ENCODE peak calls at places on chromosomes 13 and 19, in four cellular contexts. One of them, this sample, is unnamed.

GRCh38 chr13:39512687-39513086 is 90.3 kb downstream of the LHFPL6 start:
- DNase-seq in astrocyte of the cerebellum: no peak
- DNase-seq in H1: no peak
- DNase-seq in OCI-LY7: no peak
- DNase-seq in this sample: no peak

GRCh38 chr19:11123076-11123567 is 32.5 kb downstream of the SPC24 start:
- DNase-seq in H1: no peak
- DNase-seq in OCI-LY7: no peak
- DNase-seq in astrocyte of the cerebellum: no peak
- DNase-seq in this sample: no peak

GRCh38 chr13:38577048-38577447 is 109.8 kb upstream of the FREM2 start:
- DNase-seq in H1: no peak
- DNase-seq in astrocyte of the cerebellum: no peak
- DNase-seq in OCI-LY7: no peak
- DNase-seq in this sample: no peak

GRCh38 chr19:3287814-3288213 is 63.4 kb downstream of the CELF5 start:
- DNase-seq in OCI-LY7: no peak
- DNase-seq in H1: no peak
- DNase-seq in astrocyte of the cerebellum: no peak
- DNase-seq in this sample: no peak

GRCh38 chr19:51158474-51159129 is 16.5 kb downstream of the SIGLEC7 start:
- DNase-seq in astrocyte of the cerebellum: no peak
- DNase-seq in H1: peak
- DNase-seq in OCI-LY7: peak
- DNase-seq in this sample: peak

GRCh38 chr19:32373614-32374295 is 28.3 kb downstream of the ZNF507 start:
- DNase-seq in OCI-LY7: no peak
- DNase-seq in astrocyte of the cerebellum: peak
- DNase-seq in H1: no peak
- DNase-seq in this sample: no peak

GRCh38 chr19:42116308-42117075 is 15.8 kb downstream of the POU2F2 start:
- DNase-seq in H1: no peak
- DNase-seq in OCI-LY7: no peak
- DNase-seq in astrocyte of the cerebellum: no peak
- DNase-seq in this sample: no peak

GRCh38 chr13:110338441-110339101 is 31.5 kb downstream of the COL4A2 start:
- DNase-seq in astrocyte of the cerebellum: peak
- DNase-seq in OCI-LY7: no peak
- DNase-seq in H1: no peak
- DNase-seq in this sample: no peak

GRCh38 chr19:48826606-48827020 is 9.7 kb downstream of the HSD17B14 start:
- DNase-seq in OCI-LY7: no peak
- DNase-seq in astrocyte of the cerebellum: no peak
- DNase-seq in H1: peak
- DNase-seq in this sample: no peak

GRCh38 chr13:44271915-44272341 is 101.7 kb upstream of the SERP2 start:
- DNase-seq in OCI-LY7: no peak
- DNase-seq in H1: no peak
- DNase-seq in astrocyte of the cerebellum: no peak
- DNase-seq in this sample: no peak

GRCh38 chr19:13096968-13097330 is 5.7 kb downstream of the LYL1 start:
- DNase-seq in H1: no peak
- DNase-seq in astrocyte of the cerebellum: no peak
- DNase-seq in OCI-LY7: no peak
- DNase-seq in this sample: no peak

GRCh38 chr13:109779074-109779473 is 7.3 kb downstream of the IRS2 start:
- DNase-seq in OCI-LY7: peak
- DNase-seq in H1: no peak
- DNase-seq in astrocyte of the cerebellum: no peak
- DNase-seq in this sample: peak

GRCh38 chr19:39483141-39483540 is 2.5 kb downstream of the TIMM50 start:
- DNase-seq in astrocyte of the cerebellum: no peak
- DNase-seq in OCI-LY7: no peak
- DNase-seq in H1: no peak
- DNase-seq in this sample: no peak

DNA sequence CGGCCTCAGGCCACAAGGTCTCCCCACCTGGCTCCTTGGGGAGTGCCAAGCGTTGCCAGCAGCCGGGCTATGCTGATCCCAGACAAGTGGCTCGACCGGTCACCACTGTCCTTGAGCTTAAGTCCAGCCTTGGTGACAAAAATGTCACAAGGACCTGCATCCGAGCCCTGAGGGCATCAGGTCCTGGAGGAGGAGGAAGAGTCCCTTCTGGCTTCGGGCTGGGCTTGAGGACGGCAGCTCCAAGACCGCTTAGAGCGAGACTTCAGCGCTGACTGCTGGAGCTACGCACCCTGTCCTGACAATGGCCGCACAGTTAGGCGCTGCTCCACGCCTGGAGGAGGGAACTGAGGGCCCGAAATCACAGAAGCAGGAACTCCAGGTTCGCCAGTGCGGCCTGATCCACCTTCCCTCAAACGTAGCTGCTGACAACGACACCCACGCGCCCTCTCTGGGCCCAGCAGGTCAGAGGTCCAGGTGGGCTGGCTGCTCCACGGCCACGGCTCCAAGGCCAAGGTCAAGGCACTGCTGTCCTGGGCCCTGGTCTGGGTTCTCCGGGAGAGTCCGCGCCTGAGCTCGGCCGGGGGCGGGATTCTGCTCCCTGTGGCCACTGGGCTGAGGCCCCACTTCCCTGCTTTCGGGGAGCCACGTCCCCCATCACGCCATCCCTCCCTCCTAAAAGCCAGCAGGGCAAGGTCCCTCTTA is 7.0 kb downstream of the SBNO2 start:
- DNase-seq in H1: no peak
- DNase-seq in astrocyte of the cerebellum: no peak
- DNase-seq in OCI-LY7: no peak
- DNase-seq in this sample: no peak
- H3K4me3 ChIP-seq in H1: no peak
- H3K4me3 ChIP-seq in astrocyte of the cerebellum: no peak
- H3K4me3 ChIP-seq in OCI-LY7: no peak
- H3K4me3 ChIP-seq in this sample: no peak

DNA sequence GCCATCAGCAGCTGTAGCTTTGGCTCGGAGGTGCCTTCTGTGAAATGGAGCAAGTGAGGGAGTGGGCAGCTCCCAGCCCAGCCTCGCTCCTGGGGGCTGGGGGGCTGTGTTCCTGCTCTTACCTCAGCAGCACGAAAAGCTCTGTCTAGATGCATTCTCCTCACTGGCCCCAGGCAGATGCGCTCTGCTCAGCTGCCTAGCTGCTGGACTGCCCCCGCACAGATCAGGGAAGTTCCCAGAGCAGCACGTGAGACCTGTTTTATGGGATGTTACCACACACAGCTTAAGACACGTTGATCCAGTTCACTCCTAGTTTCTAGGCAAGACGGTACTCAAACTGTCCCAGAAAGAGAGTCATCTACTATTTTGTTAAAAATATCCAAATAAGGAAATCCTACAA is 13.6 kb downstream of the LCP1 start:
- DNase-seq in astrocyte of the cerebellum: no peak
- DNase-seq in OCI-LY7: no peak
- DNase-seq in H1: no peak
- DNase-seq in this sample: no peak
- H3K4me3 ChIP-seq in astrocyte of the cerebellum: no peak
- H3K4me3 ChIP-seq in OCI-LY7: peak
- H3K4me3 ChIP-seq in H1: no peak
- H3K4me3 ChIP-seq in this sample: no peak

GRCh38 chr19:676343-677105 is at the start of gene FSTL3:
- DNase-seq in H1: no peak
- DNase-seq in astrocyte of the cerebellum: no peak
- DNase-seq in OCI-LY7: no peak
- DNase-seq in this sample: no peak
- H3K4me3 ChIP-seq in H1: peak
- H3K4me3 ChIP-seq in astrocyte of the cerebellum: peak
- H3K4me3 ChIP-seq in OCI-LY7: no peak
- H3K4me3 ChIP-seq in this sample: no peak

GRCh38 chr13:87138856-87139255 is 532.3 kb upstream of the SLITRK5 start:
- DNase-seq in OCI-LY7: no peak
- DNase-seq in H1: no peak
- DNase-seq in astrocyte of the cerebellum: no peak
- DNase-seq in this sample: no peak
- H3K4me3 ChIP-seq in OCI-LY7: no peak
- H3K4me3 ChIP-seq in H1: no peak
- H3K4me3 ChIP-seq in astrocyte of the cerebellum: no peak
- H3K4me3 ChIP-seq in this sample: no peak